ENCODE peak calls at places on chromosome 6, in ten cellular contexts. P is DND-41, I is thyroid gland, U is A549, L is HCT116, G is GM10248, R is mesothelial cell of epicardium, V is stomach, O is fibroblast of lung, T is neural crest cell. M is an unnamed sample.

GRCh38 chr6:70108230-70108629 is 194.7 kb downstream of the COL9A1 start:
- DNase-seq in P (no peak), I (no peak), U (peak), L (peak), G (peak), R (no peak), V (no peak), O (peak), T (peak), M (peak)

GRCh38 chr6:82178084-82178758 is 69.3 kb downstream of the IBTK start:
- DNase-seq in P (no peak), I (no peak), U (peak), L (no peak), G (no peak), R (no peak), V (no peak), O (peak), T (no peak), M (no peak)

GRCh38 chr6:164412566-164412965 is 896.8 kb downstream of the C6orf118 start:
- DNase-seq in P (no peak), I (no peak), U (no peak), L (no peak), G (no peak), R (no peak), V (no peak), O (no peak), T (no peak), M (no peak)

GRCh38 chr6:92667843-92668242 is 751.5 kb downstream of the EPHA7 start:
- DNase-seq in P (no peak), I (no peak), U (no peak), L (no peak), G (no peak), R (no peak), V (no peak), O (peak), T (no peak), M (no peak)

GRCh38 chr6:138489846-138490245 is 9.4 kb downstream of the NHSL1 start:
- DNase-seq in P (no peak), I (no peak), U (no peak), L (no peak), G (no peak), R (no peak), V (no peak), O (no peak), T (no peak), M (no peak)

GRCh38 chr6:1873781-1874180 is 264.1 kb downstream of the FOXC1 start:
- DNase-seq in P (no peak), I (no peak), U (no peak), L (no peak), G (no peak), R (no peak), V (no peak), O (no peak), T (no peak), M (no peak)

GRCh38 chr6:147904416-147904815 is 395.9 kb downstream of the SAMD5 start:
- DNase-seq in P (no peak), I (no peak), U (no peak), L (no peak), G (no peak), R (no peak), V (no peak), O (no peak), T (no peak), M (no peak)

GRCh38 chr6:107418118-107418517 is 41.2 kb downstream of the PDSS2 start:
- DNase-seq in P (no peak), I (no peak), U (peak), L (no peak), G (peak), R (no peak), V (no peak), O (peak), T (no peak), M (peak)

GRCh38 chr6:17226766-17227338 is 54.3 kb upstream of the RBM24 start:
- DNase-seq in P (no peak), I (no peak), U (no peak), L (no peak), G (no peak), R (no peak), V (no peak), O (peak), T (no peak), M (no peak)

GRCh38 chr6:85675030-85675819 is 32.5 kb upstream of the SYNCRIP start:
- DNase-seq in P (no peak), I (no peak), U (peak), L (no peak), G (no peak), R (no peak), V (no peak), O (peak), T (no peak), M (peak)

GRCh38 chr6:52649521-52649920 is 21.4 kb upstream of the TMEM14A start:
- DNase-seq in P (no peak), I (no peak), U (no peak), L (no peak), G (no peak), R (no peak), V (no peak), O (no peak), T (no peak), M (no peak)

GRCh38 chr6:96626749-96627353 is 63.9 kb downstream of the FHL5 start:
- DNase-seq in P (no peak), I (no peak), U (peak), L (peak), G (peak), R (no peak), V (no peak), O (peak), T (no peak), M (no peak)

GRCh38 chr6:167306401-167306998 is 15.4 kb downstream of the UNC93A start:
- DNase-seq in P (no peak), I (no peak), U (peak), L (peak), G (no peak), R (no peak), V (no peak), O (no peak), T (no peak), M (peak)

GRCh38 chr6:6317825-6318733 is 2.4 kb downstream of the F13A1 start:
- DNase-seq in P (no peak), I (no peak), U (no peak), L (no peak), G (no peak), R (no peak), V (no peak), O (no peak), T (no peak), M (no peak)

GRCh38 chr6:4943716-4944115 is 60.1 kb downstream of the RPP40 start:
- DNase-seq in P (no peak), I (no peak), U (no peak), L (no peak), G (no peak), R (no peak), V (no peak), O (no peak), T (no peak), M (no peak)

DNA sequence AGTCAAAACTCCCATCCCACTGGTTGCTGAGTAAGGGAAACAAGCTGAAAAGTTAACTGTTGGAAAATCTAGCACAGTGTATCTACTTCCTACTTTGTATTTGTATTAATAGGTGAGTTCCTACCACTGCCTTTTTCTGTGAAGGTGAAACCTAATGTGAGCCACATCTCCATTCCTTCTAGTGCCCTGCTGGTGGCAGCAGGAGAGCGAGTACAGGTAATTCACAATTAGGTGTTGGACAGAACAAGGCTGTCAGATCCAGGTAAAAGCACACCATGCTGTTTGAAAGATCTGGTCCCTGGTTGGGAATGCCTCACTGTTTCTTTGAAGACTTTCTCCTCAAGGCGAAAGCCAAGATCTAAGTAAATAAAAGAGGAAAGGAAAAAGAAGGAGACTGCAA is 528.4 kb downstream of the PKHD1 start:
- DNase-seq in P (no peak), I (no peak), U (no peak), L (no peak), G (no peak), R (no peak), V (peak), O (no peak), T (no peak), M (peak)
- TF ChIP-seq CTCF in P (peak), I (no peak), U (no peak), L (no peak), G (peak), R (no peak), V (no peak), O (no peak), T (no peak), M (peak)

GRCh38 chr6:42075159-42075838 is 25.0 kb downstream of the TAF8 start:
- DNase-seq in P (peak), I (peak), U (peak), L (no peak), G (peak), R (peak), V (peak), O (peak), T (peak), M (peak)
- TF ChIP-seq CTCF in P (peak), I (peak), U (peak), L (peak), G (peak), R (peak), V (no peak), O (peak), T (peak), M (peak)

GRCh38 chr6:134519456-134519855 is 201.5 kb upstream of the SGK1 start:
- DNase-seq in P (peak), I (peak), U (no peak), L (no peak), G (peak), R (no peak), V (no peak), O (no peak), T (no peak), M (no peak)
- TF ChIP-seq CTCF in P (no peak), I (no peak), U (no peak), L (no peak), G (no peak), R (no peak), V (no peak), O (no peak), T (no peak), M (no peak)

GRCh38 chr6:43427406-43428111 is at the start of gene ABCC10:
- DNase-seq in P (peak), I (peak), U (peak), L (peak), G (peak), R (peak), V (peak), O (peak), T (peak), M (peak)
- TF ChIP-seq CTCF in P (peak), I (peak), U (peak), L (peak), G (peak), R (no peak), V (no peak), O (peak), T (peak), M (peak)

DNA sequence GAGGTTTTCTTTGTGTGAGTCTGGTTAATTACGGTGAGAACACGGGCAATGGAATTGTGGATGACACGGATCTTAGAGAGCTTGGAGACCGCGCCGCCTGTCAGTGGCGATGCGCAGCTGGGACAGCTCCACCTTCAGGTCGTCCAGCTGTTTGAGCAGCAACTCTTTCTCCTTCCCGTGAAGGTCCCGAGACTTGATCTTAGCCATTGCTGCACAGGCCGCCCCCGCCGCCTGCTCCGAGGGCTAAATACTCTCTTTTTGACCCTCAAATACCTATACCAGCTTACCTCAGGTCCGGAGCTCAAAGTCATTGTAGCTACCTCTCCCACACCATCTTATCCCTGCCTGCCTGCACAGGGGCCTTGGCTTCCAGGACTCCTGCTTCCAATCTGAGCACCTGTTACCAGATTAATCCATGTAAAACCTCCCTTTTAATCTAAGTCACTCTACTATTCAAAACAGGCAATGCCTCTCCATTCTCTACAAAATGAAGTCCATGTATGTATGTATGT is 100.2 kb downstream of the PREP start:
- DNase-seq in P (no peak), I (no peak), U (no peak), L (no peak), G (no peak), R (no peak), V (no peak), O (no peak), T (no peak), M (no peak)
- TF ChIP-seq CTCF in P (no peak), I (no peak), U (no peak), L (no peak), G (no peak), R (no peak), V (no peak), O (no peak), T (no peak), M (no peak)

DNA sequence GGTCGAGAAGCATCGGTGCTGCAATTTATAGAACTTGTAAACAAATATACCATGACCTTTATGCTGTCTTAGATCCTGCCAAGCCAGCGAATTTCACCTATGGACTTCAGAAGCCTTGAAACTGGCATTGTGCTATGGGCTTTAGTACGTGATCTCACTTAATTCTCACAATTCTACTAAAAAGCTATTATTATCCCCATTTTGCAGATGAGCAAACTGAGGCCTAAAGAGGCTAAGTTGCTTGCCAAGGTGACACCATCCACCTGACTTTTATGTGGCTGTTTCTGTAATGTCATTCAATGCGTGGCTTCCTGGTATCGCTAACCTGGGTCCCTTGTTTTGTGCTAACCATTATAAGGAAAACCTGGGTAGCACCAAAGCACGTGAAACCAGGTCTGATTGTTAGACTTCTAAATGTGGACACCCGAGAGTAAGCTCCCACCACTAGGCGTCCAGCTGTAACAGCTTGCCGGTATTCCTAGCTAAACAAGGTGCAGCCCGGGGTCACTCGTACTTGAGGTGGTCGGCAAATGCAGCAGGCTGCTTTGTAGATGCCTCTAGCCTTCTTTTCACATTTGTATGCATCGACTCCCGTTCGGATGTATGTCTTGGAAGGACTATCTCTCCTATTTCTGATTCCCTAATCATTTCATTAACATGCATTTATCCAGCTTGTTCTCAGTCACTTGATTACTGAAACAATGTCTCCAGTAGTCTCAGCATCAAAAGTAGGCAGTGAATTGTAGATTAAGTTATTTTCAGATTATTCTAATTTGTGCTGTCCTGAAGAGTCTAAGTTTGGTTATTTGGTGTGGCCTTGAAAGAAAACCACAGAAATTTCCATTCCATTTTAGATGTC is 1.1 kb downstream of the SYNJ2 start:
- DNase-seq in P (no peak), I (peak), U (peak), L (no peak), G (no peak), R (no peak), V (no peak), O (peak), T (no peak), M (peak)
- TF ChIP-seq CTCF in P (no peak), I (peak), U (peak), L (peak), G (no peak), R (no peak), V (no peak), O (peak), T (peak), M (peak)

M was measured in Calu3.